ENCODE peak calls at places on chromosomes 1 and 21, in nine cellular contexts. L is cardiac fibroblast; B is stimulated activated CD8-positive, alpha-beta memory T cell treated with anti-CD3 and anti-CD28 coated beads, Interleukin-4, amount 100 ng/mL, for 1 hour; T is pons; G is fibroblast of lung; Q is ELR; V is lung; O is GM04504; E is aorta. A is an unnamed sample.

GRCh38 chr1:5562331-5562730 is 429.9 kb downstream of the NPHP4 start:
- DNase-seq in T (no peak), O (no peak), Q (no peak), E (no peak), G (no peak), V (no peak), B (no peak), L (no peak), A (no peak)

GRCh38 chr1:77925536-77925935 is 37.1 kb downstream of the NEXN start:
- DNase-seq in T (no peak), B (no peak), G (peak), Q (no peak), O (peak), L (peak), E (no peak), V (no peak), A (no peak)

GRCh38 chr1:53316058-53316741 is 11.7 kb downstream of the LRP8 start:
- DNase-seq in O (no peak), T (no peak), Q (peak), V (no peak), L (no peak), B (no peak), G (no peak), E (no peak), A (peak)

GRCh38 chr1:19700046-19700777 is 35.5 kb downstream of the HTR6 start:
- DNase-seq in O (no peak), B (no peak), V (no peak), L (no peak), E (no peak), G (no peak), T (no peak), Q (no peak), A (peak)

GRCh38 chr1:94384485-94385353 is 33.5 kb upstream of the ABCD3 start:
- DNase-seq in E (no peak), T (no peak), L (no peak), G (no peak), B (no peak), Q (no peak), V (peak), O (no peak), A (no peak)

GRCh38 chr1:243945727-243946126 is 95.7 kb upstream of the AKT3 start:
- DNase-seq in E (no peak), V (no peak), Q (no peak), O (no peak), T (no peak), L (no peak), G (no peak), B (no peak), A (no peak)

GRCh38 chr1:95407864-95408291 is 173.9 kb downstream of the RWDD3 start:
- DNase-seq in L (no peak), B (no peak), T (peak), O (no peak), G (no peak), Q (no peak), V (no peak), E (no peak), A (no peak)

GRCh38 chr1:161727343-161727924 is 6.1 kb downstream of the FCRLB start:
- DNase-seq in O (peak), T (no peak), B (no peak), V (no peak), G (peak), E (no peak), Q (peak), L (peak), A (peak)

GRCh38 chr1:50157306-50157705 is 48.6 kb downstream of the ELAVL4 start:
- DNase-seq in B (no peak), T (no peak), O (no peak), Q (no peak), G (no peak), E (no peak), V (no peak), L (no peak), A (no peak)

GRCh38 chr1:8152731-8153702 is 126.9 kb upstream of the ERRFI1 start:
- DNase-seq in E (no peak), B (peak), O (no peak), Q (no peak), V (no peak), T (no peak), L (no peak), G (no peak), A (no peak)

GRCh38 chr1:26853156-26853555 is 9.8 kb upstream of the SFN start:
- DNase-seq in E (peak), L (peak), Q (peak), T (peak), V (peak), O (peak), B (peak), G (peak), A (peak)

GRCh38 chr1:40622936-40623629 is 42.4 kb downstream of the RIMS3 start:
- DNase-seq in E (no peak), G (no peak), B (no peak), T (no peak), Q (no peak), O (no peak), V (no peak), L (no peak), A (peak)

GRCh38 chr21:29172282-29172681 is 41.8 kb downstream of the MAP3K7CL start:
- DNase-seq in E (no peak), L (no peak), Q (no peak), O (no peak), G (no peak), V (no peak), B (no peak), T (no peak), A (no peak)

GRCh38 chr1:208520700-208521099 is 276.5 kb upstream of the PLXNA2 start:
- DNase-seq in Q (peak), B (no peak), V (no peak), L (no peak), T (peak), O (no peak), G (no peak), E (no peak), A (no peak)

GRCh38 chr1:200180821-200181220 is 153.3 kb downstream of the NR5A2 start:
- DNase-seq in E (no peak), O (peak), B (no peak), T (no peak), Q (peak), V (no peak), L (peak), G (peak), A (peak)

GRCh38 chr1:196467230-196467629 is 141.0 kb downstream of the KCNT2 start:
- DNase-seq in G (peak), O (no peak), L (no peak), E (no peak), V (no peak), Q (peak), T (no peak), B (no peak), A (no peak)

GRCh38 chr1:21541835-21542234 is 32.6 kb downstream of the ALPL start:
- DNase-seq in O (peak), V (no peak), L (peak), T (no peak), B (no peak), Q (peak), E (no peak), G (peak), A (peak)

GRCh38 chr1:78136672-78137071 is 90.9 kb downstream of the GIPC2 start:
- DNase-seq in Q (no peak), O (no peak), L (no peak), E (no peak), V (no peak), B (no peak), T (no peak), G (no peak), A (no peak)

GRCh38 chr1:152053375-152053774 is 16.6 kb upstream of the S100A11 start:
- DNase-seq in V (no peak), T (no peak), E (no peak), L (no peak), O (no peak), G (no peak), Q (no peak), B (no peak), A (no peak)

GRCh38 chr1:207064546-207064945 is 11.5 kb downstream of the PFKFB2 start:
- DNase-seq in V (peak), G (no peak), L (no peak), Q (no peak), E (no peak), B (no peak), O (no peak), T (peak), A (no peak)

GRCh38 chr21:29053011-29053553 is 20.4 kb downstream of the CCT8 start:
- DNase-seq in E (no peak), B (no peak), V (no peak), G (no peak), O (no peak), T (no peak), L (no peak), Q (no peak), A (no peak)

GRCh38 chr1:63836830-63837229 is 63.0 kb downstream of the ROR1 start:
- DNase-seq in O (no peak), Q (no peak), T (no peak), L (no peak), E (no peak), G (no peak), B (no peak), V (no peak), A (no peak)

GRCh38 chr1:72281637-72282270 is 585 bp downstream of the NEGR1 start:
- DNase-seq in B (no peak), O (no peak), T (peak), L (no peak), E (no peak), Q (peak), G (no peak), V (no peak), A (peak)

GRCh38 chr1:21594935-21595897 is 73.9 kb downstream of the RAP1GAP start:
- DNase-seq in T (peak), L (peak), Q (peak), E (peak), G (peak), B (peak), V (peak), O (no peak), A (peak)

GRCh38 chr1:1440941-1441888 is 5.7 kb downstream of the VWA1 start:
- DNase-seq in O (no peak), B (peak), E (peak), L (peak), T (no peak), V (no peak), Q (peak), G (no peak), A (peak)

GRCh38 chr1:153946622-153947246 is at the start of gene DENND4B:
- DNase-seq in Q (peak), B (peak), V (peak), T (peak), E (peak), L (peak), O (no peak), G (peak), A (peak)

GRCh38 chr1:53585116-53585515 is 125.9 kb downstream of the DMRTB1 start:
- DNase-seq in G (peak), T (no peak), O (no peak), Q (no peak), L (peak), V (no peak), E (no peak), B (peak), A (no peak)

A was measured in osteoblast.